ENCODE peak calls at places on chromosomes 13 and 19, in seven cellular contexts. C is NCI-H460; J is fibroblast of mammary gland; A is iris pigment epithelial cell; Z is stimulated activated CD8-positive, alpha-beta memory T cell treated with anti-CD3 and anti-CD28 coated beads, Interleukin-7, amount 100 ng/mL, for 48 hours; T is activated CD4-positive, alpha-beta T cell treated with anti-CD3 and anti-CD28 coated beads, Interleukin-2, amount 50 U/mL, for 48 hours; N is B cell. Q is an unnamed sample.

GRCh38 chr13:27442071-27442647 is 8.2 kb downstream of the MTIF3 start:
- DNase-seq in C (no peak), J (no peak), A (no peak), Z (no peak), T (peak), N (no peak), Q (no peak)

GRCh38 chr19:46339491-46339890 is 7.4 kb upstream of the PPP5C start:
- DNase-seq in C (no peak), J (no peak), A (no peak), Z (no peak), T (no peak), N (no peak), Q (no peak)

GRCh38 chr19:14149509-14149994 is 13.2 kb upstream of the ASF1B start:
- DNase-seq in C (no peak), J (peak), A (no peak), Z (no peak), T (peak), N (peak), Q (no peak)

GRCh38 chr13:93942016-93942415 is 537.5 kb downstream of the DCT start:
- DNase-seq in C (no peak), J (peak), A (peak), Z (no peak), T (no peak), N (no peak), Q (no peak)

GRCh38 chr13:59392328-59392727 is 771.4 kb downstream of the DIAPH3 start:
- DNase-seq in C (no peak), J (no peak), A (no peak), Z (no peak), T (no peak), N (no peak), Q (no peak)

GRCh38 chr13:75480691-75481175 is 1.2 kb downstream of the TBC1D4 start:
- DNase-seq in C (no peak), J (peak), A (peak), Z (peak), T (peak), N (peak), Q (no peak)

GRCh38 chr19:50239916-50240585 is 36.6 kb downstream of the MYH14 start:
- DNase-seq in C (no peak), J (peak), A (no peak), Z (no peak), T (no peak), N (no peak), Q (no peak)

GRCh38 chr13:102333320-102334181 is 68.3 kb downstream of the FGF14 start:
- DNase-seq in C (no peak), J (peak), A (no peak), Z (no peak), T (no peak), N (no peak), Q (no peak)

GRCh38 chr13:112727581-112727980 is 37.7 kb downstream of the ATP11A start:
- DNase-seq in C (no peak), J (no peak), A (no peak), Z (no peak), T (no peak), N (no peak), Q (no peak)

GRCh38 chr19:8487137-8487851 is 15.1 kb downstream of the PRAM1 start:
- DNase-seq in C (no peak), J (no peak), A (peak), Z (peak), T (peak), N (no peak), Q (no peak)

GRCh38 chr13:59038824-59039223 is 1124.9 kb downstream of the DIAPH3 start:
- DNase-seq in C (peak), J (no peak), A (peak), Z (no peak), T (no peak), N (no peak), Q (no peak)

GRCh38 chr19:48556163-48556562 is 4.2 kb downstream of the SULT2B1 start:
- DNase-seq in C (peak), J (peak), A (peak), Z (no peak), T (no peak), N (no peak), Q (no peak)

GRCh38 chr19:18608102-18608804 is 1.7 kb upstream of the CRLF1 start:
- DNase-seq in C (no peak), J (no peak), A (no peak), Z (no peak), T (no peak), N (no peak), Q (no peak)

GRCh38 chr13:113949546-113949945 is 24.3 kb downstream of the C13orf46 start:
- DNase-seq in C (no peak), J (no peak), A (no peak), Z (no peak), T (no peak), N (no peak), Q (no peak)

GRCh38 chr13:50990540-50991506 is 81.2 kb downstream of the RNASEH2B start:
- DNase-seq in C (no peak), J (peak), A (no peak), Z (no peak), T (no peak), N (no peak), Q (no peak)

GRCh38 chr19:40805258-40805868 is 6.4 kb downstream of the EGLN2 start:
- DNase-seq in C (no peak), J (no peak), A (no peak), Z (no peak), T (no peak), N (no peak), Q (no peak)

GRCh38 chr19:21202865-21203494 is 61.1 kb downstream of the ZNF431 start:
- DNase-seq in C (no peak), J (peak), A (peak), Z (no peak), T (peak), N (peak), Q (peak)

GRCh38 chr19:3897936-3898335 is 17.5 kb downstream of the ATCAY start:
- DNase-seq in C (no peak), J (no peak), A (no peak), Z (no peak), T (no peak), N (no peak), Q (no peak)

GRCh38 chr13:112967666-112968379 is 1.2 kb upstream of the MCF2L start:
- DNase-seq in C (no peak), J (no peak), A (no peak), Z (no peak), T (no peak), N (no peak), Q (no peak)

GRCh38 chr13:100306042-100306441 is 217.1 kb downstream of the PCCA start:
- DNase-seq in C (no peak), J (no peak), A (no peak), Z (no peak), T (no peak), N (no peak), Q (no peak)

GRCh38 chr19:2495651-2496316 is 19.9 kb downstream of the GADD45B start:
- DNase-seq in C (no peak), J (no peak), A (no peak), Z (no peak), T (no peak), N (no peak), Q (no peak)